ENCODE peak calls at places on chromosomes 5 and 9, in five cellular contexts. K is ovary, U is tibial nerve, B is heart right ventricle, R is transverse colon. J is an unnamed sample.

GRCh38 chr9:69885931-69886330 is 65.3 kb downstream of the CFAP95 start:
- DNase-seq in K (no peak), U (no peak), B (no peak), R (no peak), J (no peak)

GRCh38 chr9:97853844-97854695 is 1.0 kb downstream of the FOXE1 start:
- DNase-seq in K (no peak), U (no peak), B (no peak), R (no peak), J (peak; percentile 75)

GRCh38 chr5:39224196-39224754 is 4.9 kb upstream of the FYB1 start:
- DNase-seq in K (no peak), U (no peak), B (no peak), R (peak; percentile 82), J (no peak)

GRCh38 chr9:2346277-2346913 is 275.2 kb upstream of the VLDLR start:
- DNase-seq in K (no peak), U (no peak), B (no peak), R (no peak), J (no peak)

GRCh38 chr5:177468329-177469058 is 4.9 kb downstream of the DBN1 start:
- DNase-seq in K (no peak), U (no peak), B (no peak), R (no peak), J (no peak)

GRCh38 chr9:96555567-96556386 is 63.9 kb downstream of the CDC14B start:
- DNase-seq in K (no peak), U (no peak), B (no peak), R (no peak), J (no peak)

GRCh38 chr9:89920901-89921300 is 316.1 kb downstream of the GADD45G start:
- DNase-seq in K (no peak), U (no peak), B (no peak), R (no peak), J (no peak)

GRCh38 chr9:4490705-4491620 is 695 bp downstream of the SLC1A1 start:
- DNase-seq in K (peak; percentile 16), U (peak; percentile 15), B (no peak), R (no peak), J (no peak)

GRCh38 chr5:86968311-86968753 is 299.4 kb upstream of the RASA1 start:
- DNase-seq in K (peak; percentile 5), U (no peak), B (peak; percentile 26), R (no peak), J (no peak)

GRCh38 chr9:93582115-93582514 is 5.7 kb downstream of the PHF2 start:
- DNase-seq in K (no peak), U (no peak), B (no peak), R (peak; percentile 26), J (no peak)

GRCh38 chr9:124012368-124013262 is 1.0 kb downstream of the LHX2 start:
- DNase-seq in K (no peak), U (no peak), B (no peak), R (no peak), J (peak; percentile 49)

GRCh38 chr5:173689171-173689676 is 72.8 kb upstream of the BOD1 start:
- DNase-seq in K (no peak), U (no peak), B (no peak), R (no peak), J (no peak)

GRCh38 chr5:89723907-89724306 is 685.6 kb downstream of the CETN3 start:
- DNase-seq in K (no peak), U (no peak), B (no peak), R (no peak), J (no peak)

GRCh38 chr5:132260714-132261615 is 3.5 kb downstream of the PDLIM4 start:
- DNase-seq in K (peak; percentile 71), U (peak; percentile 69), B (peak; percentile 74), R (peak; percentile 46), J (no peak)

GRCh38 chr5:144033481-144033880 is 137.0 kb downstream of the YIPF5 start:
- DNase-seq in K (no peak), U (no peak), B (no peak), R (no peak), J (no peak)
- H3K36me3 ChIP-seq in K (no peaks in the 10 kb centered on the region), U (no peaks in the 10 kb centered on the region), B (no peaks in the 10 kb centered on the region), R (no peaks in the 10 kb centered on the region), J (no peaks in the 10 kb centered on the region)

DNA sequence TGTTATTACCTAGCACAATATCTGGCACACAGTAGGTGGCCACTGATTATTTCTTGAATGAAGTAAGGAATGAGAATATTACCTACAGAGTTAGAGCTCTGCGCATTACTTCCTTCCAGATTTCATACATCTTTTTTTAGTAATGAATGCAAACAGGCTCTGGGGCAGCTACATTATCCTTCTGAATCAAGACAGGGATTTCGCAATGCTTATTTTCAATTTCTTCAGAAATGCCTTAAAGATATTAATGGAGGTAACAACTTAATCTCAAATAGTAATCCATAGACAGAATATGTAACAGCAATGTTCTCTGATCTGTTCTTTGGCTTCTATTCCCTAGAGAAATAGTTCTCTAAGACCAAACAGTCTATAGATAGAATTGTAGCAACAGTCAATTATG is 32.6 kb downstream of the CDKN2A start:
- DNase-seq in K (no peak), U (no peak), B (no peak), R (no peak), J (no peak)
- H3K36me3 ChIP-seq in K (no peaks in the 10 kb centered on the region), U (no peaks in the 10 kb centered on the region), B (no peaks in the 10 kb centered on the region), R (no peaks in the 10 kb centered on the region), J (peaks cover under 1% of the 10 kb centered on the region)

GRCh38 chr5:134135091-134135655 is 20.7 kb downstream of the TCF7 start:
- DNase-seq in K (no peak), U (no peak), B (no peak), R (peak; percentile 1), J (no peak)

GRCh38 chr5:134133213-134133994 is 18.9 kb downstream of the TCF7 start:
- DNase-seq in K (peak; percentile 14), U (peak; percentile 7), B (no peak), R (peak; percentile 6), J (no peak)

GRCh38 chr5:134132372-134133212 is 18.1 kb downstream of the TCF7 start:
- DNase-seq in K (peak; percentile 5), U (no peak), B (no peak), R (no peak), J (no peak)

GRCh38 chr5:134136221-134136631 is 21.7 kb downstream of the TCF7 start:
- DNase-seq in K (no peak), U (peak; percentile 5), B (no peak), R (peak; percentile 3), J (no peak)

GRCh38 chr5:134133995-134134541 is 19.6 kb downstream of the TCF7 start:
- DNase-seq in K (no peak), U (peak; percentile 4), B (no peak), R (no peak), J (no peak)
- H3K36me3 ChIP-seq in K (no peaks in the 10 kb centered on the region), U (no peaks in the 10 kb centered on the region), B (no peaks in the 10 kb centered on the region), R (no peaks in the 10 kb centered on the region), J (peaks cover 25% of the 10 kb centered on the region)

GRCh38 chr9:446074-446699 is 231.5 kb downstream of the DOCK8 start:
- DNase-seq in K (no peak), U (no peak), B (no peak), R (no peak), J (no peak)
- H3K36me3 ChIP-seq in K (no peaks in the 10 kb centered on the region), U (no peaks in the 10 kb centered on the region), B (no peaks in the 10 kb centered on the region), R (no peaks in the 10 kb centered on the region), J (no peaks in the 10 kb centered on the region)

GRCh38 chr5:76634661-76635060 is 11.5 kb upstream of the F2RL2 start:
- DNase-seq in K (no peak), U (no peak), B (no peak), R (no peak), J (no peak)
- H3K36me3 ChIP-seq in K (no peaks in the 10 kb centered on the region), U (no peaks in the 10 kb centered on the region), B (no peaks in the 10 kb centered on the region), R (no peaks in the 10 kb centered on the region), J (no peaks in the 10 kb centered on the region)

GRCh38 chr5:157560560-157560959 is 15.0 kb downstream of the ADAM19 start:
- DNase-seq in K (no peak), U (no peak), B (no peak), R (no peak), J (no peak)
- H3K36me3 ChIP-seq in K (no peaks in the 10 kb centered on the region), U (no peaks in the 10 kb centered on the region), B (no peaks in the 10 kb centered on the region), R (no peaks in the 10 kb centered on the region), J (no peaks in the 10 kb centered on the region)

DNA sequence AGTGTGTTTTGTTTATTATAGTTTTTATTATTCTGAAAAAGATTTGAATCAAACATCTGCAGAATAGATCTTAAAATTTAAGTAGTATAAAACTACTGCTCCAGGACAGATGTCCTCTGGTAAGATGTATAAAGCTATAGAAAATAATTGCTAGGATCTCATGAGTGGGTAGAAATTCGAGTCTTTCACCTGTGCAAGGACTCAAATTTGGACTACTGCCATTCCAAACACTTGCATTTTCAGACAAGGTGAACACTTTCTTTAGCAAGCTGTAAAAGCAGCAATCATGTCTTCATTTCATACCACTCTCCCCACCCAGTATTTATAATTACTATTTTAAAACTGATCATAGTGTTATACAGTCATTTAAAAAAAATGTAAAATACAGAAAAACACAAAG is 20.7 kb downstream of the SKP2 start:
- DNase-seq in K (no peak), U (no peak), B (no peak), R (no peak), J (no peak)
- H3K36me3 ChIP-seq in K (no peaks in the 10 kb centered on the region), U (peaks cover 15% of the 10 kb centered on the region), B (no peaks in the 10 kb centered on the region), R (peaks cover 4% of the 10 kb centered on the region), J (peaks cover 93% of the 10 kb centered on the region)

GRCh38 chr9:122302541-122302940 is 37.9 kb downstream of the MRRF start:
- DNase-seq in K (no peak), U (no peak), B (no peak), R (no peak), J (no peak)
- H3K36me3 ChIP-seq in K (no peaks in the 10 kb centered on the region), U (no peaks in the 10 kb centered on the region), B (no peaks in the 10 kb centered on the region), R (no peaks in the 10 kb centered on the region), J (peaks cover 29% of the 10 kb centered on the region)

GRCh38 chr9:133103987-133104505 is 17.0 kb downstream of the RALGDS start:
- DNase-seq in K (no peak), U (no peak), B (no peak), R (no peak), J (no peak)

GRCh38 chr9:133105461-133105770 is 15.6 kb downstream of the RALGDS start:
- DNase-seq in K (no peak), U (no peak), B (no peak), R (no peak), J (no peak)

GRCh38 chr9:133106511-133107244 is 14.4 kb downstream of the RALGDS start:
- DNase-seq in K (no peak), U (no peak), B (no peak), R (no peak), J (no peak)

GRCh38 chr9:133103183-133103986 is 17.7 kb downstream of the RALGDS start:
- DNase-seq in K (peak; percentile 79), U (peak; percentile 64), B (peak; percentile 61), R (peak; percentile 77), J (peak; percentile 62)

DNA sequence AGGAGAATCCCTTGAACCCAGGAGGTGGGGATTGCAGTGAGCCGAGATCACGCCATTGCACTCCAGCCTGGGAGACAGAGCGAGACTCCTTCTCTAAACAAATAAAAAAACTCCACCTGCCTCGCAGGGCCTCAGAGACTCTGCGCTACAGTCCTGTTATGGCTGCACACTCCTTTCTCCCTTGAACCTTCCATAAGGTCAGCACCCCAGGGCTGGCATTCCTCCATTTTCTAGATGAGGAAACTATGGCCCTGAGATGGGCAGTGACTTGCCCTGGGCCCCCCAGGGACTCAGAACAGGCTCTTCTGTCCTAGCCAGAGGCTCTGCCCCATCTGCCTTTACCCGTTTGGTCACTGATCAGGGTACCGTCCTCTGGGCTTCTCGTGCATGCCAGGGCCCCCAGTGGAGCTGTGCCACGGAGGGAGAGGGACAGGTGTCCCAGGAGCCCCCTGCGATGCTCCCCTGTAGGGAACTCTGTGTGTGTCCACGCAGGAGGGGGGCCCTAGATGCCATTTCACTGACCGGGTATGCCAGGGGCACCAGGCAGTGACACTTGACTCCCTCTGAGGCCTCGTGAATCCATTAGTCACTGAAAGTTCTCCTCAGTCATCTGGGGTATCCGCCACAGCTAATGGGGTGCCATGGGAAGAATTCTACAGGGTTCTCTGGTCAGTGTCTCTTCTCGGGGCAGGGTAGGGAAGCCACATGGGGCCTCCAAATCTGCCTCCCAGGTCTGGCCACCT is 16.2 kb downstream of the RALGDS start:
- DNase-seq in K (no peak), U (no peak), B (no peak), R (no peak), J (no peak)
- H3K36me3 ChIP-seq in K (no peaks in the 10 kb centered on the region), U (peaks cover 69% of the 10 kb centered on the region), B (peaks cover 31% of the 10 kb centered on the region), R (peaks cover 7% of the 10 kb centered on the region), J (peaks cover 70% of the 10 kb centered on the region)

J was measured in HAP-1.